ENCODE peak calls at places on chromosomes 13 and 19, in eight cellular contexts. One of them, this sample, is unnamed. For H3K9me3, the result is how much of the 10 kb centered on the place peaks cover.

GRCh38 chr13:35771898-35772297 is 295.4 kb upstream of the MAB21L1 start:
- DNase-seq in HCT116: no peak
- DNase-seq in fibroblast of lung: peak
- DNase-seq in aorta: no peak
- DNase-seq in K562: no peak
- DNase-seq in upper lobe of right lung: no peak
- DNase-seq in PC-9: peak
- DNase-seq in lower lobe of right lung: no peak
- DNase-seq in this sample: peak

GRCh38 chr19:4633140-4633967 is 6.0 kb upstream of the TNFAIP8L1 start:
- DNase-seq in aorta: peak
- DNase-seq in upper lobe of right lung: peak
- DNase-seq in K562: peak
- DNase-seq in HCT116: peak
- DNase-seq in lower lobe of right lung: peak
- DNase-seq in PC-9: peak
- DNase-seq in fibroblast of lung: peak
- DNase-seq in this sample: peak

GRCh38 chr13:113122571-113123225 is at the start of gene F10:
- DNase-seq in PC-9: no peak
- DNase-seq in aorta: peak
- DNase-seq in fibroblast of lung: peak
- DNase-seq in HCT116: peak
- DNase-seq in lower lobe of right lung: peak
- DNase-seq in upper lobe of right lung: peak
- DNase-seq in K562: peak
- DNase-seq in this sample: no peak

GRCh38 chr19:7492142-7493055 is 3.6 kb upstream of the PEX11G start:
- DNase-seq in HCT116: no peak
- DNase-seq in PC-9: peak
- DNase-seq in fibroblast of lung: no peak
- DNase-seq in K562: no peak
- DNase-seq in upper lobe of right lung: no peak
- DNase-seq in aorta: no peak
- DNase-seq in lower lobe of right lung: no peak
- DNase-seq in this sample: peak

GRCh38 chr13:32894589-32895001 is 121.6 kb upstream of the KL start:
- DNase-seq in lower lobe of right lung: no peak
- DNase-seq in fibroblast of lung: no peak
- DNase-seq in upper lobe of right lung: no peak
- DNase-seq in K562: no peak
- DNase-seq in HCT116: no peak
- DNase-seq in aorta: no peak
- DNase-seq in PC-9: no peak
- DNase-seq in this sample: no peak

GRCh38 chr19:18919086-18919894 is at the start of the genes COPE and DDX49:
- DNase-seq in HCT116: peak
- DNase-seq in lower lobe of right lung: peak
- DNase-seq in PC-9: peak
- DNase-seq in aorta: peak
- DNase-seq in upper lobe of right lung: peak
- DNase-seq in K562: peak
- DNase-seq in fibroblast of lung: peak
- DNase-seq in this sample: peak

GRCh38 chr19:47435196-47435595 is 15.9 kb upstream of the MEIS3 start:
- DNase-seq in fibroblast of lung: no peak
- DNase-seq in PC-9: no peak
- DNase-seq in lower lobe of right lung: peak
- DNase-seq in HCT116: no peak
- DNase-seq in aorta: no peak
- DNase-seq in upper lobe of right lung: no peak
- DNase-seq in K562: no peak
- DNase-seq in this sample: no peak

GRCh38 chr13:34522818-34523217 is 419.3 kb upstream of the NBEA start:
- DNase-seq in aorta: no peak
- DNase-seq in PC-9: no peak
- DNase-seq in K562: no peak
- DNase-seq in upper lobe of right lung: no peak
- DNase-seq in fibroblast of lung: peak
- DNase-seq in lower lobe of right lung: no peak
- DNase-seq in HCT116: no peak
- DNase-seq in this sample: no peak

GRCh38 chr13:24038846-24039330 is 121.6 kb upstream of the SPATA13 start:
- DNase-seq in PC-9: peak
- DNase-seq in aorta: no peak
- DNase-seq in fibroblast of lung: no peak
- DNase-seq in upper lobe of right lung: no peak
- DNase-seq in K562: no peak
- DNase-seq in HCT116: no peak
- DNase-seq in lower lobe of right lung: no peak
- DNase-seq in this sample: peak

GRCh38 chr13:111034811-111035210 is 80.3 kb upstream of the ARHGEF7 start:
- DNase-seq in HCT116: no peak
- DNase-seq in lower lobe of right lung: no peak
- DNase-seq in K562: no peak
- DNase-seq in upper lobe of right lung: no peak
- DNase-seq in PC-9: no peak
- DNase-seq in aorta: no peak
- DNase-seq in fibroblast of lung: peak
- DNase-seq in this sample: no peak

GRCh38 chr13:50127017-50127725 is 111.9 kb downstream of the KCNRG start:
- DNase-seq in K562: no peak
- DNase-seq in fibroblast of lung: peak
- DNase-seq in aorta: peak
- DNase-seq in upper lobe of right lung: peak
- DNase-seq in HCT116: no peak
- DNase-seq in PC-9: no peak
- DNase-seq in lower lobe of right lung: peak
- DNase-seq in this sample: peak

GRCh38 chr13:29911781-29912478 is 61.5 kb upstream of the UBL3 start:
- DNase-seq in K562: no peak
- DNase-seq in fibroblast of lung: no peak
- DNase-seq in upper lobe of right lung: no peak
- DNase-seq in aorta: no peak
- DNase-seq in lower lobe of right lung: no peak
- DNase-seq in HCT116: no peak
- DNase-seq in PC-9: no peak
- DNase-seq in this sample: no peak

GRCh38 chr19:1489463-1489971 is 633 bp downstream of the PCSK4 start:
- DNase-seq in fibroblast of lung: no peak
- DNase-seq in HCT116: no peak
- DNase-seq in lower lobe of right lung: peak
- DNase-seq in PC-9: no peak
- DNase-seq in aorta: no peak
- DNase-seq in K562: no peak
- DNase-seq in upper lobe of right lung: peak
- DNase-seq in this sample: no peak

GRCh38 chr13:76992548-76993001 is 694 bp downstream of the CLN5 start:
- DNase-seq in lower lobe of right lung: no peak
- DNase-seq in upper lobe of right lung: peak
- DNase-seq in aorta: peak
- DNase-seq in PC-9: no peak
- DNase-seq in HCT116: no peak
- DNase-seq in fibroblast of lung: peak
- DNase-seq in K562: no peak
- DNase-seq in this sample: peak

GRCh38 chr13:34161829-34162544 is 344.0 kb downstream of the RFC3 start:
- DNase-seq in upper lobe of right lung: no peak
- DNase-seq in lower lobe of right lung: no peak
- DNase-seq in HCT116: no peak
- DNase-seq in K562: no peak
- DNase-seq in fibroblast of lung: peak
- DNase-seq in aorta: no peak
- DNase-seq in PC-9: no peak
- DNase-seq in this sample: no peak

GRCh38 chr13:23628250-23628649 is 58.0 kb downstream of the TNFRSF19 start:
- DNase-seq in aorta: no peak
- DNase-seq in HCT116: no peak
- DNase-seq in PC-9: no peak
- DNase-seq in lower lobe of right lung: no peak
- DNase-seq in K562: no peak
- DNase-seq in fibroblast of lung: no peak
- DNase-seq in upper lobe of right lung: no peak
- DNase-seq in this sample: no peak

GRCh38 chr13:111954681-111955411 is 112.1 kb upstream of the SOX1 start:
- DNase-seq in upper lobe of right lung: no peak
- DNase-seq in K562: no peak
- DNase-seq in PC-9: no peak
- DNase-seq in lower lobe of right lung: no peak
- DNase-seq in HCT116: peak
- DNase-seq in fibroblast of lung: no peak
- DNase-seq in aorta: no peak
- DNase-seq in this sample: no peak

GRCh38 chr13:47334173-47334572 is 437.3 kb upstream of the HTR2A start:
- DNase-seq in HCT116: no peak
- DNase-seq in aorta: no peak
- DNase-seq in K562: no peak
- DNase-seq in upper lobe of right lung: no peak
- DNase-seq in lower lobe of right lung: no peak
- DNase-seq in fibroblast of lung: peak
- DNase-seq in PC-9: no peak
- DNase-seq in this sample: peak

GRCh38 chr19:19464339-19465098 is 50.8 kb downstream of the TSSK6 start:
- DNase-seq in HCT116: no peak
- DNase-seq in upper lobe of right lung: no peak
- DNase-seq in fibroblast of lung: peak
- DNase-seq in K562: no peak
- DNase-seq in PC-9: no peak
- DNase-seq in aorta: no peak
- DNase-seq in lower lobe of right lung: peak
- DNase-seq in this sample: no peak

GRCh38 chr13:20518652-20519051 is 7.0 kb downstream of the CRYL1 start:
- DNase-seq in PC-9: no peak
- DNase-seq in HCT116: no peak
- DNase-seq in K562: no peak
- DNase-seq in lower lobe of right lung: no peak
- DNase-seq in fibroblast of lung: no peak
- DNase-seq in upper lobe of right lung: no peak
- DNase-seq in aorta: no peak
- DNase-seq in this sample: no peak

GRCh38 chr13:39501711-39502324 is 101.2 kb downstream of the LHFPL6 start:
- DNase-seq in lower lobe of right lung: no peak
- DNase-seq in PC-9: no peak
- DNase-seq in fibroblast of lung: no peak
- DNase-seq in upper lobe of right lung: peak
- DNase-seq in aorta: no peak
- DNase-seq in K562: no peak
- DNase-seq in HCT116: no peak
- DNase-seq in this sample: no peak

GRCh38 chr19:4329858-4330257 is 8.8 kb downstream of the STAP2 start:
- DNase-seq in fibroblast of lung: no peak
- DNase-seq in HCT116: no peak
- DNase-seq in K562: no peak
- DNase-seq in lower lobe of right lung: no peak
- DNase-seq in upper lobe of right lung: no peak
- DNase-seq in aorta: no peak
- DNase-seq in PC-9: no peak
- DNase-seq in this sample: no peak

GRCh38 chr13:26971990-26972888 is 199.4 kb downstream of the USP12 start:
- DNase-seq in lower lobe of right lung: peak
- DNase-seq in PC-9: peak
- DNase-seq in aorta: no peak
- DNase-seq in fibroblast of lung: peak
- DNase-seq in HCT116: peak
- DNase-seq in K562: peak
- DNase-seq in upper lobe of right lung: no peak
- DNase-seq in this sample: no peak

GRCh38 chr13:78806457-78806856 is 147.5 kb upstream of the OBI1 start:
- DNase-seq in HCT116: no peak
- DNase-seq in aorta: no peak
- DNase-seq in PC-9: no peak
- DNase-seq in K562: no peak
- DNase-seq in fibroblast of lung: no peak
- DNase-seq in upper lobe of right lung: no peak
- DNase-seq in lower lobe of right lung: no peak
- DNase-seq in this sample: no peak

GRCh38 chr19:38375748-38376147 is 1.4 kb downstream of the PSMD8 start:
- DNase-seq in HCT116: no peak
- DNase-seq in PC-9: no peak
- DNase-seq in aorta: no peak
- DNase-seq in K562: no peak
- DNase-seq in lower lobe of right lung: no peak
- DNase-seq in fibroblast of lung: no peak
- DNase-seq in upper lobe of right lung: no peak
- DNase-seq in this sample: no peak

GRCh38 chr19:15631817-15632216 is 8.9 kb upstream of the CYP4F3 start:
- DNase-seq in K562: peak
- DNase-seq in PC-9: peak
- DNase-seq in HCT116: no peak
- DNase-seq in lower lobe of right lung: no peak
- DNase-seq in fibroblast of lung: no peak
- DNase-seq in aorta: no peak
- DNase-seq in upper lobe of right lung: no peak
- DNase-seq in this sample: no peak
- H3K9me3 ChIP-seq in K562: under half
- H3K9me3 ChIP-seq in PC-9: under half
- H3K9me3 ChIP-seq in HCT116: under half
- H3K9me3 ChIP-seq in lower lobe of right lung: under half
- H3K9me3 ChIP-seq in fibroblast of lung: under half
- H3K9me3 ChIP-seq in aorta: under half
- H3K9me3 ChIP-seq in upper lobe of right lung: under half
- H3K9me3 ChIP-seq in this sample: under half

DNA sequence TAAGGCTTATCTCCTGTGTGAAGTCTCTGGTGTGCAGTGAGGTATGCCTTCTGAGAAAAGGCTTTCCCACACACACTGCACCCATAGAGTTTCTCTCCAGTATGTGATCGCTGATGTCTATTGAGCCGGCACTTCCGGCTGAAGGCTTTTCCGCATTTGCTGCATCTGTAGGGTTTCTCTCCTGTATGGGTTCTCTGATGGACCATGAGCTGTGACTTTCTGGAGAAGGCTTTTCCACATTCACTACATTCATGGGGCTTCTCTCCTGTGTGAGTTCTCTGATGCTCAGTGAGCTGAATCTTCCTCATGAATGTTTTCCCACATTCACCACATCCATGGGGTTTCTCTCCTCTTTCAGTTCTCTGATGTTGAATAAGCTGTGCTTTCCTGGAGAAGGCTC is 14.7 kb downstream of the ZNF577 start:
- DNase-seq in fibroblast of lung: no peak
- DNase-seq in PC-9: no peak
- DNase-seq in lower lobe of right lung: no peak
- DNase-seq in aorta: no peak
- DNase-seq in upper lobe of right lung: no peak
- DNase-seq in HCT116: no peak
- DNase-seq in K562: no peak
- DNase-seq in this sample: no peak
- H3K9me3 ChIP-seq in fibroblast of lung: under half
- H3K9me3 ChIP-seq in PC-9: half or more
- H3K9me3 ChIP-seq in lower lobe of right lung: half or more
- H3K9me3 ChIP-seq in aorta: under half
- H3K9me3 ChIP-seq in upper lobe of right lung: half or more
- H3K9me3 ChIP-seq in HCT116: half or more
- H3K9me3 ChIP-seq in K562: under half
- H3K9me3 ChIP-seq in this sample: under half

GRCh38 chr19:14611051-14611450 is 28.2 kb downstream of the CLEC17A start:
- DNase-seq in aorta: no peak
- DNase-seq in HCT116: no peak
- DNase-seq in upper lobe of right lung: no peak
- DNase-seq in fibroblast of lung: no peak
- DNase-seq in K562: no peak
- DNase-seq in lower lobe of right lung: no peak
- DNase-seq in PC-9: no peak
- DNase-seq in this sample: no peak
- H3K9me3 ChIP-seq in aorta: under half
- H3K9me3 ChIP-seq in HCT116: under half
- H3K9me3 ChIP-seq in upper lobe of right lung: under half
- H3K9me3 ChIP-seq in fibroblast of lung: under half
- H3K9me3 ChIP-seq in K562: under half
- H3K9me3 ChIP-seq in lower lobe of right lung: under half
- H3K9me3 ChIP-seq in PC-9: under half
- H3K9me3 ChIP-seq in this sample: under half

GRCh38 chr19:8806661-8807060 is 25.4 kb downstream of the ZNF558 start:
- DNase-seq in K562: no peak
- DNase-seq in PC-9: no peak
- DNase-seq in aorta: no peak
- DNase-seq in upper lobe of right lung: no peak
- DNase-seq in fibroblast of lung: no peak
- DNase-seq in lower lobe of right lung: no peak
- DNase-seq in HCT116: no peak
- DNase-seq in this sample: no peak
- H3K9me3 ChIP-seq in K562: under half
- H3K9me3 ChIP-seq in PC-9: half or more
- H3K9me3 ChIP-seq in aorta: under half
- H3K9me3 ChIP-seq in upper lobe of right lung: half or more
- H3K9me3 ChIP-seq in fibroblast of lung: under half
- H3K9me3 ChIP-seq in lower lobe of right lung: half or more
- H3K9me3 ChIP-seq in HCT116: under half
- H3K9me3 ChIP-seq in this sample: half or more